ENCODE peak calls at places on chromosome 9, in four cellular contexts. Q is NAMALWA, X is HuH-7, J is COR-L47. C is an unnamed sample.

GRCh38 chr9:135524130-135524861 is 3.1 kb downstream of the LCN1 start:
- DNase-seq in J (no peak), Q (no peak), X (no peak), C (no peak)

GRCh38 chr9:133619791-133620190 is 10.6 kb upstream of the FAM163B start:
- DNase-seq in X (no peak), Q (peak; percentile 69), J (no peak), C (no peak)

GRCh38 chr9:36935332-36935731 is 98.7 kb downstream of the PAX5 start:
- DNase-seq in X (no peak), Q (no peak), J (no peak), C (no peak)

GRCh38 chr9:38017149-38017884 is 51.7 kb downstream of the SHB start:
- DNase-seq in J (no peak), X (no peak), Q (no peak), C (no peak)

GRCh38 chr9:94018628-94019027 is 63.5 kb upstream of the BARX1 start:
- DNase-seq in Q (no peak), J (no peak), X (no peak), C (peak; percentile 70)

GRCh38 chr9:115640887-115641286 is 512.7 kb upstream of the PAPPA start:
- DNase-seq in J (no peak), X (no peak), Q (no peak), C (no peak)

GRCh38 chr9:86794356-86795046 is 152.8 kb downstream of the GAS1 start:
- DNase-seq in X (no peak), Q (no peak), J (no peak), C (no peak)

GRCh38 chr9:69758001-69758730 is 1.6 kb downstream of the PTAR1 start:
- DNase-seq in X (no peak), J (peak; percentile 39), Q (peak; percentile 41), C (no peak)

GRCh38 chr9:93306579-93307091 is 122.7 kb downstream of the WNK2 start:
- DNase-seq in X (no peak), J (no peak), Q (no peak), C (no peak)

GRCh38 chr9:124003636-124004349 is 7.8 kb upstream of the LHX2 start:
- DNase-seq in Q (no peak), X (no peak), J (no peak), C (no peak)

GRCh38 chr9:83920469-83920941 is 727 bp downstream of the KIF27 start:
- DNase-seq in J (peak; percentile 70), X (no peak), Q (no peak), C (no peak)

GRCh38 chr9:94993141-94993820 is 266.8 kb downstream of the AOPEP start:
- DNase-seq in Q (no peak), J (no peak), X (no peak), C (no peak)

GRCh38 chr9:125634040-125634717 is 72.8 kb downstream of the MAPKAP1 start:
- DNase-seq in X (no peak), Q (peak; percentile 66), J (no peak), C (peak; percentile 76)

C was measured in NB4.